ENCODE peak calls at places on chromosomes 12 and 14, in seven cellular contexts. E is upper lobe of right lung, Y is transverse colon, N is ovary, T is A549, O is heart right ventricle, G is astrocyte of the cerebellum. B is an unnamed sample.

GRCh38 chr14:56342419-56342901 is 224.2 kb downstream of the PELI2 start:
- DNase-seq in E (no peak), Y (no peak), N (no peak), T (no peak), O (no peak), G (peak), B (no peak)

GRCh38 chr12:132685400-132685799 is 1.7 kb downstream of the POLE start:
- DNase-seq in E (no peak), Y (no peak), N (no peak), T (no peak), O (no peak), G (no peak), B (no peak)

GRCh38 chr12:12870454-12870853 is 20.9 kb upstream of the GPRC5A start:
- DNase-seq in E (no peak), Y (no peak), N (no peak), T (peak), O (no peak), G (peak), B (no peak)

GRCh38 chr12:61422786-61423185 is 837.4 kb upstream of the USP15 start:
- DNase-seq in E (no peak), Y (no peak), N (no peak), T (no peak), O (no peak), G (no peak), B (no peak)

GRCh38 chr14:20734079-20734806 is 11.4 kb upstream of the EDDM3A start:
- DNase-seq in E (no peak), Y (no peak), N (no peak), T (no peak), O (no peak), G (no peak), B (no peak)

GRCh38 chr12:108734200-108734906 is 3.0 kb upstream of the CORO1C start:
- DNase-seq in E (no peak), Y (peak), N (no peak), T (peak), O (no peak), G (peak), B (no peak)

GRCh38 chr12:121668750-121669524 is 517 bp downstream of the MORN3 start:
- DNase-seq in E (no peak), Y (peak), N (no peak), T (peak), O (no peak), G (peak), B (peak)

GRCh38 chr14:72598328-72598727 is 295.6 kb downstream of the DPF3 start:
- DNase-seq in E (no peak), Y (peak), N (no peak), T (no peak), O (no peak), G (no peak), B (no peak)

GRCh38 chr12:117148642-117149041 is 41.6 kb downstream of the FBXO21 start:
- DNase-seq in E (no peak), Y (no peak), N (no peak), T (peak), O (no peak), G (no peak), B (no peak)

GRCh38 chr12:128365831-128366231 is 98.9 kb downstream of the TMEM132C start:
- DNase-seq in E (no peak), Y (no peak), N (no peak), T (no peak), O (no peak), G (no peak), B (peak)

GRCh38 chr14:59407246-59407615 is 57.9 kb downstream of the GPR135 start:
- DNase-seq in E (no peak), Y (no peak), N (no peak), T (no peak), O (no peak), G (peak), B (no peak)

GRCh38 chr12:27193854-27194544 is 50.1 kb upstream of the STK38L start:
- DNase-seq in E (no peak), Y (peak), N (no peak), T (peak), O (peak), G (peak), B (no peak)

GRCh38 chr12:53476769-53477209 is 22.5 kb downstream of the MAP3K12 start:
- DNase-seq in E (no peak), Y (no peak), N (no peak), T (no peak), O (no peak), G (no peak), B (peak)

GRCh38 chr12:56629459-56630179 is 507 bp downstream of the BAZ2A start:
- DNase-seq in E (peak), Y (peak), N (peak), T (peak), O (peak), G (no peak), B (no peak)

GRCh38 chr12:94101902-94102660 is 46.3 kb upstream of the PLXNC1 start:
- DNase-seq in E (peak), Y (peak), N (peak), T (peak), O (peak), G (peak), B (peak)

GRCh38 chr14:75339059-75339458 is 60.4 kb downstream of the FOS start:
- DNase-seq in E (no peak), Y (no peak), N (no peak), T (no peak), O (no peak), G (no peak), B (no peak)

GRCh38 chr14:21098134-21098891 is at the start of gene ZNF219:
- DNase-seq in E (peak), Y (peak), N (peak), T (peak), O (peak), G (no peak), B (peak)

GRCh38 chr12:117067638-117068037 is 31.6 kb downstream of the TESC start:
- DNase-seq in E (no peak), Y (no peak), N (no peak), T (no peak), O (no peak), G (no peak), B (no peak)

GRCh38 chr12:96445743-96446655 is 43.4 kb upstream of the CFAP54 start:
- DNase-seq in E (no peak), Y (peak), N (no peak), T (peak), O (peak), G (no peak), B (no peak)

GRCh38 chr14:22118894-22119477 is 445.4 kb upstream of the OR4E1 start:
- DNase-seq in E (no peak), Y (no peak), N (no peak), T (no peak), O (no peak), G (no peak), B (no peak)

GRCh38 chr12:92142251-92142896 is 3.3 kb downstream of the BTG1 start:
- DNase-seq in E (no peak), Y (no peak), N (no peak), T (no peak), O (no peak), G (no peak), B (no peak)

GRCh38 chr12:114443607-114444421 is 37.9 kb upstream of the TBX5 start:
- DNase-seq in E (no peak), Y (no peak), N (no peak), T (no peak), O (no peak), G (no peak), B (peak)

GRCh38 chr12:114440450-114441383 is 34.8 kb upstream of the TBX5 start:
- DNase-seq in E (no peak), Y (no peak), N (no peak), T (no peak), O (no peak), G (no peak), B (peak)

GRCh38 chr12:114438635-114439256 is 32.8 kb upstream of the TBX5 start:
- DNase-seq in E (no peak), Y (no peak), N (no peak), T (no peak), O (no peak), G (no peak), B (no peak)

GRCh38 chr12:114439833-114440449 is 34.0 kb upstream of the TBX5 start:
- DNase-seq in E (no peak), Y (no peak), N (no peak), T (no peak), O (no peak), G (no peak), B (peak)

DNA sequence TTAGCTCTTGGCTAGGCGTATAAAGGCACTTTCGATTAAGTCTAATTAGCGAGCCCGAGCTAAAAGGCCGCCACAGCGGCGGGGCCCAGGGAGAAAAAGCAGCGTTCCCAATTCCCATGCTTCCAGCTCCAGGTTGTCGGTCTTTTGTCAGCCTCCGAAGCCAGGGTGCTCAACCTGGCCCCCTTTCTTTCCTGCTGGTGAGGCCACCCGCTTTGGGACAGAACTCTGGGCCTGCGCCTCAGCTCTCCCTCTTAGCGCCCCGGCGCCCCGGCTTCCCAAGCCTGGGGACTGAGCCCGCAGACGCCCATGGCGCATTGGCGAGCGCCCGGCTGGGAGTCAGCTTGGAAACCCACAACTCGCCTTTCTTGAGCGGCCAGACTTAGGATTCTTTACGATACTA is 33.4 kb upstream of the TBX5 start:
- DNase-seq in E (no peak), Y (no peak), N (no peak), T (no peak), O (no peak), G (no peak), B (peak)
- H3K4me3 ChIP-seq in E (no peak), Y (no peak), N (no peak), T (no peak), O (no peak), G (no peak), B (no peak)

GRCh38 chr14:93953739-93954515 is 22.4 kb downstream of the ASB2 start:
- DNase-seq in E (no peak), Y (no peak), N (no peak), T (no peak), O (no peak), G (no peak), B (peak)

GRCh38 chr14:93954900-93955891 is 21.2 kb downstream of the ASB2 start:
- DNase-seq in E (peak), Y (peak), N (no peak), T (no peak), O (no peak), G (no peak), B (no peak)

GRCh38 chr14:93956082-93956481 is 20.3 kb downstream of the ASB2 start:
- DNase-seq in E (no peak), Y (no peak), N (no peak), T (no peak), O (no peak), G (no peak), B (no peak)

GRCh38 chr14:93953263-93953662 is 23.1 kb downstream of the ASB2 start:
- DNase-seq in E (no peak), Y (peak), N (no peak), T (no peak), O (no peak), G (no peak), B (peak)

DNA sequence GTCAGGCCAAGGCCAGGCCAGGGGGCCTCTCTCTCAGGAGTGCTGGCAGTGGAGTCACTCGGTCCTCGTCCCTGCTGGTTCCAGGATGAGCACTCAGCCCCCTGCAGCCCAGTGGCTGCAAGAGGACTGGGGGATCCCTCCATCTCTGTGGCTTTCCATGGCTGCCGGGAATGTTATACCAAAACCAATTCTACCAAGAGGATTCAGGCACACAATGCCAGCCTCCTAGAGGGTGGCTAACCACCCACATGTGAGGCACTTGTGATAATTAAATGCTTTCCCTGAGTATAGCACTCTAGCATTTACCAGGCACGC is 21.9 kb downstream of the ASB2 start:
- DNase-seq in E (no peak), Y (no peak), N (no peak), T (no peak), O (no peak), G (no peak), B (no peak)
- H3K4me3 ChIP-seq in E (no peak), Y (no peak), N (no peak), T (no peak), O (no peak), G (no peak), B (no peak)

DNA sequence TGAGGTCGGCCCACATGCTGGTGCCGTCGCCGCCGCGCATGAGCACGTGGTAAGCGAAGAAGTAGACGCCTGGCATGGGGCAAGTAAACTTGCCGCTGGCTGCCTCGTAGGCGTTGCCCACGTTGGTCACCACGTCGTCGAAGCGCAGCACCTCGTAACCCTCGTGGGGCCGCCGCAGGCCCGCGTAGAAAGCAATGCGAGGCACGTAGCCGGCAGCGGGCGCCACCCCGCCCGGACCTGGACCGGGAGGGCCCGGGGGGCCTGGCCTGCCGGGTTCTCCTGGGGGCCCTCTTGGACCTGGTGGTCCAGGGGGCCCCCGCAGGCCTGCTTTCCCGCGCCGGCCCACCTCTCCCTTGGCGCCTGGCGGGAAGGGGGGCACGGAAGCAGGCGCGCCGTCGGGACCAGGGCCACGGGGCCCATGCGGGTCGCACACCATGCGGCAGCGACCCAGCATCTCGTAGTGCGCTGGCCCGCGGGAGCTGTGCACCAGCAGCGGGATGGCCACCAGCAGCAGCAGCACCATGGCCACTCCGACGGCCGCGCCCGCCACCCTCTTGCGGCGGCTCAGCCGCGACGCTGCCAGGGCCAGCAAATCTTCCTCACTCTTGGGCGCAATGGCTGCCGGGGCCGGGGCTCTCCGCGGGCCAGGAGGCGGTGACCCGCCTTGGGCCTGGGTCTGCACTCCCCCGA is 888 bp downstream of the C1QL4 start:
- DNase-seq in E (no peak), Y (no peak), N (no peak), T (no peak), O (no peak), G (no peak), B (peak)
- H3K4me3 ChIP-seq in E (no peak), Y (peak), N (no peak), T (peak), O (no peak), G (no peak), B (peak)

DNA sequence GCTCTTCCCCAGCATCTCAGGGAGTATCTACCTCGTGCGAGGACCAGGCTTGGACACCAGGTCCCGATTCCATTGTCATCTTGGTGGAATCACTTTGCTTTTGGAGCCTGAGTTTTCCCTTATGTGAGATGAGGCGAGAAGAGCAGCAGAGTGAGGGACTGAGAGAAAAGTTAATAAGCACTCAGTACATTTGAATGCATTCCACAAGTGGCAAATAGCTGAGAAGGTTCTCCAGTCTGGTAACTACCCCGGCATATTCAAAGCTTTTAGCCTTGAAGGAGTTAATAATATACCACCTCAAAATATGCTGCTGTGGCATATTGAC is 465 bp upstream of the GALC start:
- DNase-seq in E (no peak), Y (no peak), N (no peak), T (no peak), O (no peak), G (no peak), B (no peak)
- H3K4me3 ChIP-seq in E (peak), Y (peak), N (peak), T (peak), O (peak), G (peak), B (peak)

DNA sequence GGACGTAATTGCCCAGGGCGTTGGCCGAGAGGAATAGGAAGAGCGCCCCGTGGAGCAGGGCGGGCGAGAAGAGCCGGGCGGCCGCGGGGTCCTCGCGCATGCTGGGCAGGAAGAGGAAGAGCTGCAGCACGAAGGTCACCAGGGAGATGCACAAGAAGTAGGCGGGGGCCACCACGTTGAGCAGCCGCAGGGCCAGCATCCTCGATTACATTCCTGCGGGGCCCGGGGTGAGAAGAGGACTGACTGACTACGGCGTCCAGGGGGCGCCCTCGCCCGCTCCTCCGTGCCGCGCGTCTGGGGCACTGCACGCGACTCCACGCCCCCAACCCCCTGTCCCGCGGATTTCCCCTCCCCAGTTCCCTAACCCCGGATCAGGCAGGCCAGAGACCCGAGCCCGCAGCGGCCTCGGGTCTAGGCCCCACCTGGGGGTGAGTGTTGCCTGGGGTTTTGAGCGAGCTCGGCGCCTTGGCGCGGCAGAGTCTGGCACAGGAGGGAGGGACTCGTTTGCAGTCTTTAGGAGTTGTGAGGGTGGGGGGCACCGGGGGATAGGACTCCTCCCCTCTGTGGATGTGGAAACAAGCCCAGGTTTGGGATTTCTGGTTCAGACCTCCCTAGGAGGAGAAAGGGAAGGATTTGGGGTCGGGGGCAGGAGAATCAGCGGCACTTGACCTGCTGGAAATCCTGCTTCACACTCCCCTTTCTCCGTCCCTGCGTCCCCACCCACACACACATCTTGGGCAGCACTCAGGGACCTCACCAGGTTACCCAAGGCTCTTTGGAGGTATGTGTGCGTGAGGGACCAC is 1.9 kb downstream of the ZDHHC22 start:
- DNase-seq in E (no peak), Y (peak), N (no peak), T (peak), O (no peak), G (no peak), B (peak)
- H3K4me3 ChIP-seq in E (no peak), Y (no peak), N (no peak), T (peak), O (no peak), G (peak), B (peak)

DNA sequence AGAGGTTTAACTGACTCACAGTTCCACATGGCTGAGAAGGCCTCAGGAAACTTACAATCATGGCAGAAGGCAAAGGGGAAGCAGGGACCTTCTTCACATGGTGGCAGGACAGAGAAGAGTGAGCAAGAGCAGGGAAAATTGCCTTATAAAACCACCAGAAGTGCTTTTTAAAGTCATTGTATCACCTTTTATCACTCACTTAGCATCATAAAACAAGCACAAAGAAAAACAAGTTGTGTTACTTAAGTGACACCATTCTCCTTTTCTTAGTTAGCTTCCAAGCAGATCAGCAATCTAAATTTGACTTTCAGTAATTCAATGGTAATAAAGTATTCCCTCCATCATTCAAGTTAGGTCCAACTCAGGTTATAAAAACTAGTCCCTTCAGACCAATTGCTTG is 28.5 kb downstream of the OSBPL8 start:
- DNase-seq in E (no peak), Y (no peak), N (no peak), T (no peak), O (no peak), G (no peak), B (no peak)
- H3K4me3 ChIP-seq in E (no peak), Y (no peak), N (no peak), T (no peak), O (no peak), G (no peak), B (no peak)

B was measured in H7.